ENCODE peak calls at places on chromosomes 3 and 15, in four cellular contexts. Y is fibroblast of lung, U is ovary, N is hepatocyte. L is an unnamed sample.

GRCh38 chr3:70072754-70073153 is 73.2 kb downstream of the SAMMSON start:
- DNase-seq in Y (no peak), U (no peak), N (no peak), L (no peak)

GRCh38 chr3:37197810-37198371 is 23.5 kb upstream of the LRRFIP2 start:
- DNase-seq in Y (peak), U (no peak), N (no peak), L (peak)

GRCh38 chr3:8239718-8240698 is 261.6 kb upstream of the LMCD1 start:
- DNase-seq in Y (peak), U (no peak), N (peak), L (peak)

GRCh38 chr3:172339892-172340291 is 108.4 kb downstream of the GHSR start:
- DNase-seq in Y (no peak), U (no peak), N (no peak), L (no peak)

GRCh38 chr15:63860161-63860954 is 26.6 kb upstream of the HERC1 start:
- DNase-seq in Y (no peak), U (no peak), N (no peak), L (no peak)

GRCh38 chr3:20256144-20256543 is 70.1 kb upstream of the SGO1 start:
- DNase-seq in Y (peak), U (no peak), N (no peak), L (no peak)

GRCh38 chr3:185215873-185216586 is 37.8 kb downstream of the EHHADH start:
- DNase-seq in Y (no peak), U (no peak), N (no peak), L (peak)

GRCh38 chr3:59857589-59858346 is 807.9 kb upstream of the CFAP20DC start:
- DNase-seq in Y (peak), U (peak), N (peak), L (peak)

GRCh38 chr3:32501785-32502088 is 915 bp downstream of the CMTM6 start:
- DNase-seq in Y (no peak), U (no peak), N (no peak), L (no peak)

GRCh38 chr3:124942613-124943012 is 8.1 kb upstream of the MUC13 start:
- DNase-seq in Y (no peak), U (no peak), N (no peak), L (no peak)

GRCh38 chr3:21562225-21562624 is 188.8 kb downstream of the ZNF385D start:
- DNase-seq in Y (peak), U (no peak), N (no peak), L (no peak)

GRCh38 chr3:5212625-5213573 is 25.4 kb downstream of the EDEM1 start:
- DNase-seq in Y (no peak), U (no peak), N (no peak), L (no peak)

GRCh38 chr3:48413611-48414010 is 16.3 kb downstream of the PLXNB1 start:
- DNase-seq in Y (no peak), U (peak), N (no peak), L (no peak)

GRCh38 chr15:57662802-57663201 is 43.7 kb upstream of the POLR2M start:
- DNase-seq in Y (no peak), U (no peak), N (no peak), L (no peak)

GRCh38 chr3:189513281-189514151 is 117.7 kb upstream of the TP63 start:
- DNase-seq in Y (no peak), U (no peak), N (peak), L (no peak)

GRCh38 chr3:32110233-32110760 is 3.9 kb downstream of the GPD1L start:
- DNase-seq in Y (no peak), U (no peak), N (no peak), L (peak)

GRCh38 chr3:111715911-111716523 is 120.9 kb upstream of the ZBED2 start:
- DNase-seq in Y (peak), U (no peak), N (peak), L (peak)

GRCh38 chr3:152471814-152472605 is 203.3 kb downstream of the MBNL1 start:
- DNase-seq in Y (peak), U (peak), N (peak), L (peak)

GRCh38 chr15:50355980-50356379 is 982 bp upstream of the GABPB1 start:
- DNase-seq in Y (peak), U (no peak), N (no peak), L (no peak)

GRCh38 chr3:128787256-128788253 is 61.6 kb downstream of the RAB7A start:
- DNase-seq in Y (peak), U (no peak), N (no peak), L (peak)

GRCh38 chr3:194042947-194043346 is 93.0 kb upstream of the HES1 start:
- DNase-seq in Y (peak), U (no peak), N (no peak), L (peak)

GRCh38 chr3:99256788-99257187 is 355.3 kb upstream of the DCBLD2 start:
- DNase-seq in Y (no peak), U (no peak), N (no peak), L (no peak)

GRCh38 chr3:113551821-113552220 is 19.5 kb downstream of the SIDT1 start:
- DNase-seq in Y (no peak), U (no peak), N (no peak), L (no peak)

GRCh38 chr3:123383101-123384053 is 65.5 kb downstream of the ADCY5 start:
- DNase-seq in Y (peak), U (peak), N (no peak), L (no peak)

GRCh38 chr3:1394188-1394587 is 301.4 kb downstream of the CNTN6 start:
- DNase-seq in Y (no peak), U (no peak), N (no peak), L (no peak)

GRCh38 chr3:171407746-171408145 is 52.5 kb downstream of the TNIK start:
- DNase-seq in Y (peak), U (no peak), N (no peak), L (peak)

GRCh38 chr3:11634081-11634635 is 9.6 kb downstream of the VGLL4 start:
- DNase-seq in Y (no peak), U (no peak), N (no peak), L (no peak)
- H3K27ac ChIP-seq in Y (no peak), U (no peak), N (no peak), L (no peak)

DNA sequence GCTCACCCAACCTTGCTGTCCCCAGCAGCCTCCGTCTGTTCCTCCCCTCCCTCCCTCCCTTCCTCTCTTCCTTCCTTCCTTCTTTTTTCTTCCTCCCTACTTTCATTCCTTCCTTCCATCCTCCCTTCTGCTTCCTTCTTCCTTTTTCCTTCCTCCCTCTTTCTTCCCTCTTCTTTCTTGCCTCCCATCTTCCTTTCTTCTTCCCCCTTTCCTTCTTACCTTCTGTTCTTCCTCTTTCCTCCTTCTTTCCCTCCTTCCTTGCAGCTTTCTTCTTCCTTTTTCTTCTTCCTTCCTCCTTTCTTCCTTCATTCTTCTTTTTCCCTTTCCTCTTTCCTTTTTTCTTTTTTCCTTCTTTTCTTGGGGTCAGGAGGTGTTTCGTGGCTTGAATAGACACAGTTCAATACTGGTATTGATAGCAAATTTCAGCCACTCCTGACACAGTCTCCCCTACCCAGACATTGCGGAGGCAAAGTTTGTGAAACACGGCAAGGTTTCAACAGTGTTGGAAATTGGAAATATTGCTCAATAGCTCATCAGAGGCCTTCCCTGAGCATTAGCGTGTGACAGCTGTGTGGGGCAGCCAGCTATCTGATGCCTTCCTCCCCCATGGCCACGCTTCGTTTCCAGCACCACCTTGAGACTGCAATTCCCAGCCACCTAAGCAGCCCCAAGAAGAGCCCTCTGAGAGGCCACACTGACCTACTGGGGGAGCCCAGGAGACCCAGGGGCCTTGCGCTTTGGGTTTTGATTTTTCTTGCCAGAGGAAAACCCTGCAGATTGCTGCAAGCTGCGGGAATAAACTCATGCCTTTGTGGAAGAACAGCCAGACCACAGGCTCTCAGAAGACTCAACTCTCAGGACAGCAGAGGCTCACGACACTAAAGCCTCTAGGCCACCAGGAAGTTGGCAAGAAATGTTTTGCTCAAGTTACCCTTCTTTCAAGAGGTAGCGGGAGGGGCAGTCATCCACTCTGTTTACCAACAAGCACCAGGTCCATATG is 82.2 kb downstream of the KLF15 start:
- DNase-seq in Y (no peak), U (no peak), N (no peak), L (no peak)
- H3K27ac ChIP-seq in Y (no peak), U (no peak), N (no peak), L (no peak)

GRCh38 chr3:43769097-43769470 is 78.3 kb downstream of the ABHD5 start:
- DNase-seq in Y (no peak), U (no peak), N (no peak), L (no peak)
- H3K27ac ChIP-seq in Y (peak), U (no peak), N (peak), L (no peak)

GRCh38 chr3:155392138-155392537 is 98.7 kb upstream of the STRIT1 start:
- DNase-seq in Y (no peak), U (no peak), N (no peak), L (no peak)
- H3K27ac ChIP-seq in Y (peak), U (no peak), N (no peak), L (no peak)